ENCODE peak calls at places on chromosomes 12 and 14, in six cellular contexts. Z, I, X, F, M and G are unnamed samples.

GRCh38 chr14:69288956-69289705 is 29.2 kb downstream of the GALNT16 start:
- DNase-seq in M (no peak), Z (no peak), F (no peak), X (no peak), I (no peak), G (no peak)

GRCh38 chr12:116136340-116136739 is 141.2 kb downstream of the MED13L start:
- DNase-seq in M (no peak), F (no peak), Z (no peak), X (peak; percentile 81), I (no peak), G (no peak)

GRCh38 chr14:57512221-57512620 is 18.6 kb upstream of the CCDC198 start:
- DNase-seq in I (no peak), Z (no peak), X (no peak), F (no peak), M (no peak), G (no peak)

GRCh38 chr12:53053223-53054111 is 3.6 kb downstream of the TNS2 start:
- DNase-seq in I (peak; percentile 84), F (peak; percentile 57), X (peak; percentile 38), Z (no peak), M (peak; percentile 55), G (peak; percentile 44)

GRCh38 chr12:67993143-67993542 is 3.9 kb downstream of the IFNG-AS1 start:
- DNase-seq in X (no peak), M (no peak), Z (no peak), F (no peak), I (no peak), G (no peak)

GRCh38 chr12:55780695-55781094 is 36.8 kb downstream of the SARNP start:
- DNase-seq in M (no peak), F (no peak), I (no peak), X (peak; percentile 35), Z (no peak), G (no peak)

GRCh38 chr14:51463461-51463860 is 188.2 kb upstream of the FRMD6 start:
- DNase-seq in I (no peak), F (no peak), X (no peak), Z (no peak), M (no peak), G (no peak)

GRCh38 chr14:100528962-100529560 is 58.2 kb downstream of the BEGAIN start:
- DNase-seq in I (no peak), Z (no peak), X (no peak), F (no peak), M (peak; percentile 6), G (peak; percentile 8)

GRCh38 chr12:3752096-3752709 is 706 bp downstream of the CRACR2A start:
- DNase-seq in F (peak; percentile 58), I (peak; percentile 46), M (peak; percentile 61), Z (peak; percentile 37), X (peak; percentile 74), G (no peak)

GRCh38 chr12:130504110-130504835 is 166.6 kb downstream of the PIWIL1 start:
- DNase-seq in M (no peak), I (no peak), F (no peak), Z (no peak), X (no peak), G (no peak)

GRCh38 chr12:130485291-130486145 is 147.8 kb downstream of the PIWIL1 start:
- DNase-seq in X (no peak), M (no peak), F (no peak), I (no peak), Z (no peak), G (no peak)

GRCh38 chr12:51848843-51849735 is 571 bp upstream of the FIGNL2 start:
- DNase-seq in Z (no peak), M (no peak), X (no peak), I (no peak), F (peak; percentile 36), G (peak; percentile 76)

GRCh38 chr14:39229601-39230110 is 4.1 kb upstream of the MIA2 start:
- DNase-seq in I (no peak), M (no peak), X (no peak), F (no peak), Z (no peak), G (no peak)

GRCh38 chr12:646303-647038 is 16.8 kb downstream of the NINJ2 start:
- DNase-seq in I (peak; percentile 28), X (peak; percentile 43), M (peak; percentile 75), F (peak; percentile 65), Z (no peak), G (no peak)

GRCh38 chr12:62291888-62292760 is 31.9 kb downstream of the USP15 start:
- DNase-seq in M (no peak), F (no peak), I (no peak), X (peak; percentile 25), Z (no peak), G (no peak)

GRCh38 chr12:39112064-39112463 is 206.7 kb upstream of the CPNE8 start:
- DNase-seq in X (no peak), F (no peak), Z (no peak), I (no peak), M (no peak), G (no peak)

GRCh38 chr14:104392001-104392395 is 187.6 kb upstream of the C14orf180 start:
- DNase-seq in F (no peak), I (no peak), Z (no peak), M (no peak), X (no peak), G (no peak)

GRCh38 chr12:107027304-107028053 is 40.5 kb upstream of the MTERF2 start:
- DNase-seq in F (no peak), I (peak; percentile 49), Z (no peak), X (peak; percentile 98), M (no peak), G (no peak)

GRCh38 chr14:104370256-104370870 is 209.2 kb upstream of the C14orf180 start:
- DNase-seq in I (peak; percentile 16), F (peak; percentile 9), M (no peak), Z (no peak), X (peak; percentile 4), G (peak; percentile 44)

GRCh38 chr12:269216-269615 is 6.6 kb upstream of the SLC6A13 start:
- DNase-seq in I (peak; percentile 13), F (no peak), Z (no peak), X (peak; percentile 79), M (no peak), G (no peak)

GRCh38 chr14:95523818-95524448 is 7.5 kb upstream of the SYNE3 start:
- DNase-seq in X (peak; percentile 88), Z (no peak), M (no peak), F (no peak), I (no peak), G (no peak)

GRCh38 chr12:130596241-130596640 is 119.9 kb downstream of the RIMBP2 start:
- DNase-seq in I (no peak), F (no peak), X (no peak), M (no peak), Z (no peak), G (no peak)

GRCh38 chr14:88505621-88506020 is 49.2 kb downstream of the PTPN21 start:
- DNase-seq in X (no peak), I (no peak), F (no peak), Z (no peak), M (no peak), G (no peak)

GRCh38 chr12:57127710-57128518 is at the start of gene LRP1:
- DNase-seq in F (peak; percentile 89), I (peak; percentile 90), Z (peak; percentile 69), M (peak; percentile 87), X (peak; percentile 86), G (peak; percentile 77)

GRCh38 chr12:119208626-119209061 is 29.9 kb downstream of the HSPB8 start:
- DNase-seq in Z (no peak), M (peak; percentile 83), F (peak; percentile 82), I (peak; percentile 8), X (peak; percentile 1), G (peak; percentile 52)

GRCh38 chr12:30000401-30000800 is 216.7 kb upstream of the TMTC1 start:
- DNase-seq in Z (no peak), X (peak; percentile 82), I (no peak), M (no peak), F (no peak), G (no peak)

GRCh38 chr14:74207943-74208342 is 31.3 kb upstream of the VSX2 start:
- DNase-seq in I (no peak), Z (no peak), X (no peak), M (no peak), F (no peak), G (no peak)

GRCh38 chr12:84842406-84843013 is 70.1 kb downstream of the SLC6A15 start:
- DNase-seq in I (no peak), X (peak; percentile 75), M (no peak), Z (no peak), F (no peak), G (no peak)

GRCh38 chr12:111942557-111942956 is 70.4 kb downstream of the TMEM116 start:
- DNase-seq in M (no peak), I (no peak), F (no peak), Z (no peak), X (peak; percentile 89), G (no peak)

GRCh38 chr12:94673951-94674570 is 23.7 kb upstream of the TMCC3 start:
- DNase-seq in F (no peak), I (no peak), M (no peak), X (no peak), Z (no peak), G (no peak)

GRCh38 chr12:94670885-94671284 is 20.5 kb upstream of the TMCC3 start:
- DNase-seq in X (no peak), M (no peak), I (no peak), Z (no peak), F (no peak), G (no peak)

GRCh38 chr12:94674835-94675234 is 24.5 kb upstream of the TMCC3 start:
- DNase-seq in F (no peak), M (peak; percentile 34), I (no peak), Z (no peak), X (no peak), G (no peak)

GRCh38 chr12:94670075-94670474 is 19.7 kb upstream of the TMCC3 start:
- DNase-seq in F (no peak), Z (no peak), I (no peak), X (no peak), M (no peak), G (no peak)

GRCh38 chr12:94671917-94672316 is 21.6 kb upstream of the TMCC3 start:
- DNase-seq in X (no peak), M (no peak), I (no peak), F (no peak), Z (no peak), G (no peak)
- TF ChIP-seq CTCF in X (no peak), M (no peak), I (no peak), F (no peak), Z (no peak), G (no peak)

GRCh38 chr12:48758186-48758585 is 30.7 kb downstream of the ADCY6 start:
- DNase-seq in Z (no peak), F (no peak), I (no peak), X (peak; percentile 31), M (no peak), G (no peak)
- TF ChIP-seq CTCF in Z (no peak), F (no peak), I (no peak), X (peak; percentile 37), M (no peak), G (no peak)

GRCh38 chr14:105907276-105907675 is 380.9 kb downstream of the TMEM121 start:
- DNase-seq in X (no peak), Z (no peak), F (no peak), I (no peak), M (no peak), G (no peak)
- TF ChIP-seq CTCF in X (no peak), Z (no peak), F (no peak), I (no peak), M (no peak), G (no peak)

DNA sequence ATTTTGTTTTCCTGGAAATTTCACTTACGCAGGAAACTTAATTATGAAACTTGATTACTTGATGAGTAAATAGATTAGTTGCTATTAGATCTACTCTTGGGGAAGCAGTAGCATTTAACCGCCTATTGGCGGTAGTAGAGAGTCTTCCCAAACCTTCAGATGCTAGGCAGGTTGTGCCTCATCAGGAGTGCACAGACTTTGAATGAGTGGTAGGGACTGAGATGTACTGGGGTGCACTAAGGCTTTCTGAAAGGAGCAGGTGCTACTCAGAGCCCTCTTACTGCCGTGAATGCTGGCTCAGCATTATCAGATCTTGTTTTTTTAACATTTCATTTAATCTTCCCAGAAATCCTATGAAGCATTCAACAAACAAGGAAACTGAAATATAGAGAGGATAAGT is 7.7 kb downstream of the GATC start:
- DNase-seq in I (no peak), Z (no peak), X (peak; percentile 44), M (no peak), F (no peak), G (no peak)
- TF ChIP-seq CTCF in I (no peak), Z (no peak), X (peak; percentile 77), M (peak; percentile 59), F (peak; percentile 63), G (peak; percentile 50)